ENCODE peak calls at places on chromosome 11, in ten cellular contexts. T, F, R, U, G, Q, H, M, J and Z are unnamed samples.

GRCh38 chr11:86606849-86607481 is 65.5 kb downstream of the ME3 start:
- DNase-seq in G (peak; percentile 45), T (no peak), U (no peak), M (no peak), H (no peak), F (no peak), Q (no peak), R (no peak), J (no peak), Z (no peak)

GRCh38 chr11:12160680-12161079 is 50.3 kb downstream of the MICAL2 start:
- DNase-seq in J (no peak), G (no peak), F (no peak), R (no peak), T (no peak), M (no peak), H (no peak), Q (no peak), U (no peak), Z (peak; percentile 72)

GRCh38 chr11:113540416-113541330 is 65.5 kb upstream of the DRD2 start:
- DNase-seq in G (no peak), Q (no peak), R (no peak), H (no peak), F (peak; percentile 52), J (no peak), U (no peak), M (no peak), T (no peak), Z (no peak)

GRCh38 chr11:16791494-16791961 is 53.1 kb downstream of the C11orf58 start:
- DNase-seq in H (no peak), F (no peak), G (peak; percentile 96), J (no peak), U (no peak), T (peak; percentile 67), R (no peak), M (peak; percentile 28), Q (no peak), Z (no peak)

GRCh38 chr11:120388261-120388660 is 52.0 kb downstream of the ARHGEF12 start:
- DNase-seq in G (no peak), Q (no peak), F (no peak), U (no peak), T (no peak), R (no peak), J (no peak), M (no peak), H (no peak), Z (no peak)

GRCh38 chr11:111665779-111666178 is 63.5 kb downstream of the SIK2 start:
- DNase-seq in J (no peak), H (no peak), G (peak; percentile 48), Q (no peak), R (no peak), F (peak; percentile 5), T (no peak), M (no peak), U (no peak), Z (no peak)

GRCh38 chr11:62925745-62926668 is 4.8 kb upstream of the CHRM1 start:
- DNase-seq in R (no peak), G (no peak), H (no peak), J (no peak), F (no peak), T (no peak), Q (no peak), M (no peak), U (no peak), Z (no peak)

GRCh38 chr11:12762696-12763324 is 88.6 kb downstream of the TEAD1 start:
- DNase-seq in T (no peak), H (no peak), R (no peak), Q (no peak), G (no peak), U (no peak), F (no peak), M (no peak), J (no peak), Z (no peak)

GRCh38 chr11:80521592-80521991 is 1080.8 kb upstream of the TENM4 start:
- DNase-seq in F (no peak), R (no peak), J (no peak), H (no peak), M (no peak), Q (no peak), T (no peak), U (no peak), G (no peak), Z (no peak)

GRCh38 chr11:40227730-40228129 is 1231.7 kb downstream of the LRRC4C start:
- DNase-seq in G (no peak), R (no peak), T (no peak), Q (no peak), F (no peak), U (no peak), M (no peak), H (no peak), J (no peak), Z (no peak)

GRCh38 chr11:100849009-100849913 is 162.2 kb downstream of the ARHGAP42 start:
- DNase-seq in T (peak; percentile 5), G (peak; percentile 43), U (no peak), Q (no peak), F (no peak), M (no peak), R (no peak), J (no peak), H (no peak), Z (no peak)

GRCh38 chr11:91630916-91631673 is 593.5 kb upstream of the FAT3 start:
- DNase-seq in H (no peak), F (no peak), J (no peak), Q (no peak), G (no peak), R (no peak), U (no peak), M (no peak), T (no peak), Z (no peak)

GRCh38 chr11:112453601-112454577 is 193.2 kb upstream of the PLET1 start:
- DNase-seq in Q (peak; percentile 10), U (no peak), T (peak; percentile 31), H (no peak), J (no peak), F (peak; percentile 50), R (no peak), M (peak; percentile 26), G (peak; percentile 15), Z (no peak)

GRCh38 chr11:820655-821512 is 2.2 kb downstream of the PNPLA2 start:
- DNase-seq in F (no peak), J (no peak), G (no peak), U (peak; percentile 82), M (peak; percentile 79), T (peak; percentile 96), R (peak; percentile 93), Q (no peak), H (peak; percentile 86), Z (peak; percentile 84)

GRCh38 chr11:69563946-69564780 is 76.8 kb upstream of the CCND1 start:
- DNase-seq in T (no peak), H (no peak), F (no peak), Q (no peak), J (no peak), U (no peak), R (no peak), M (no peak), G (no peak), Z (no peak)

GRCh38 chr11:71309181-71309580 is 56.8 kb upstream of the SHANK2 start:
- DNase-seq in J (no peak), F (no peak), T (no peak), R (no peak), U (no peak), G (no peak), M (no peak), H (peak; percentile 12), Q (no peak), Z (no peak)

GRCh38 chr11:125350206-125351044 is 145.6 kb downstream of the FEZ1 start:
- DNase-seq in J (no peak), R (peak; percentile 53), H (peak; percentile 24), T (no peak), M (no peak), U (no peak), Q (no peak), G (no peak), F (no peak), Z (no peak)

GRCh38 chr11:77175869-77176539 is 48.0 kb downstream of the MYO7A start:
- DNase-seq in T (peak; percentile 53), R (peak; percentile 87), Q (no peak), F (no peak), H (no peak), J (no peak), G (no peak), M (peak; percentile 27), U (peak; percentile 56), Z (peak; percentile 49)
- H3K27ac ChIP-seq in T (no peak overlapping the region), R (peak overlapping the region; percentile 71), Q (no peak overlapping the region), F (no peak overlapping the region), H (no peak overlapping the region), J (peak overlapping the region; percentile 55), G (no peak overlapping the region), M (peak overlapping the region; percentile 22), U (peak overlapping the region; percentile 51), Z (no peak overlapping the region)

DNA sequence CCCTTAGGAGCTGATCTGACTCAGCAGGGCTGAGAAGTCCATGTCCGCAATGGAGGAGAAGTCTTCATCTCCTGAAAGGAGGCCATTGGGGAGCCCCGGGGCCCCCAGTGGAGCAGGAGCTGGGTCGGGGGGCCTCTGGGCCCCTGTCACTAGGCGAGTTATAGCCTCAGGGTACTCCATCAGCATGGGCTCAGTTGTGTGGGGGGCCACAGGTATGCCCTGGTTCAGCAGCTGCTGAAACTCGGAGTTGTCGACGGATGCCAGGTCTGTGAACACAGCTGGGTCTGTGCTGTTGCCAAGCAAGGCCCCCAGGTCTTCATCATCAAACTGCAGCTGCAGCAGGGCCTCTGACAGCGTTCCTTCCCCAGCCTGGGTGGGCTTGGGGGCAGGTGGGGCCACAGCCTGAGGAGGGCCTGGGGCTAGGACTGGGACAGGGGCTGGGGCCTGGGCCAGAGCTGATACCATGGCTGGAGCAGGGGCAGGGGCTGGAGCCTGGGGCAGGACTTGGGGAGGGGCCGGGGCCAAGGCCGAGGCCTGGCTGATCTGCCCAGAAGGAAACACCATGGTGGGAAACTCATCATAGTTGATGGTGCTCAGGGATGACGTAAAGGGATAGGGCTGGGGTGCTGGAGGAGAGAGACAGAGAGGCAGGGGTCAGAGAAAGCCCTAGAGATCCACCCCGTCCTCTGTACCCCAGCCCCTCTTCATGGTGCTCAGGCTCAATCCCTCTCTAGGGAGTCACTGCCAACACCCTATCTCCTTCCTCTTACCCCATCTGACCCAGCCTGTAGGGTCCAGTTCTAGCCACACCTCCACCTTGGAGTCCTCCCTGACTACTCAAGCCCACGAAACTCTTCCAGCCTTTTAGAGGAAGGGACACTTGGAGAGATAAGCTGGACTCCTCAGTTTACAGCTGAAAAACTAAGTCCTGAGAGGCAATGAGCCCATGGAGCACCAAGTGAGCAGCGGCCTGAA is 8.1 kb downstream of the RELA start:
- DNase-seq in F (no peak), R (no peak), Q (no peak), J (no peak), M (peak; percentile 6), T (no peak), H (peak; percentile 42), G (no peak), U (no peak), Z (peak; percentile 54)
- H3K27ac ChIP-seq in F (no peak overlapping the region), R (peak overlapping the region; percentile 97), Q (peak overlapping the region; percentile 99), J (no peak overlapping the region), M (peak overlapping the region; percentile 95), T (no peak overlapping the region), H (no peak overlapping the region), G (no peak overlapping the region), U (peak overlapping the region; percentile 99), Z (no peak overlapping the region)

GRCh38 chr11:3857628-3858027 is 2.2 kb downstream of the STIM1 start:
- DNase-seq in M (no peak), U (no peak), Q (no peak), J (no peak), G (no peak), F (no peak), T (no peak), R (no peak), H (no peak), Z (no peak)
- H3K27ac ChIP-seq in M (no peak overlapping the region), U (no peak overlapping the region), Q (peak overlapping the region; percentile 61), J (no peak overlapping the region), G (no peak overlapping the region), F (no peak overlapping the region), T (no peak overlapping the region), R (no peak overlapping the region), H (no peak overlapping the region), Z (no peak overlapping the region)

GRCh38 chr11:96154802-96155520 is 188.0 kb downstream of the MAML2 start:
- DNase-seq in T (no peak), Q (no peak), M (no peak), F (no peak), U (no peak), H (no peak), G (peak; percentile 77), R (no peak), J (peak; percentile 22), Z (peak; percentile 31)
- H3K27ac ChIP-seq in T (no peak overlapping the region), Q (no peak overlapping the region), M (peak overlapping the region; percentile 88), F (no peak overlapping the region), U (peak overlapping the region; percentile 91), H (peak overlapping the region; percentile 82), G (peak overlapping the region; percentile 95), R (peak overlapping the region; percentile 94), J (peak overlapping the region; percentile 61), Z (peak overlapping the region; percentile 36)